ENCODE peak calls at places on chromosomes 11 and 22, in five cellular contexts. K, H, U, T and F are unnamed samples.

GRCh38 chr11:72598901-72599300 is 75.3 kb downstream of the PDE2A start:
- DNase-seq in K (no peak), H (no peak), U (no peak), T (no peak), F (peak)

GRCh38 chr22:46465793-46466192 is 71.6 kb downstream of the CELSR1 start:
- DNase-seq in K (no peak), H (no peak), U (no peak), T (no peak), F (no peak)

GRCh38 chr22:41603873-41604332 is 14.3 kb upstream of the PMM1 start:
- DNase-seq in K (peak), H (peak), U (peak), T (no peak), F (peak)

GRCh38 chr11:110762596-110762995 is 50.4 kb upstream of the ARHGAP20 start:
- DNase-seq in K (no peak), H (no peak), U (no peak), T (no peak), F (no peak)

GRCh38 chr11:72010529-72011233 is 12.0 kb downstream of the IL18BP start:
- DNase-seq in K (no peak), H (no peak), U (no peak), T (no peak), F (no peak)

GRCh38 chr11:125069008-125069407 is 5.9 kb downstream of the SLC37A2 start:
- DNase-seq in K (no peak), H (no peak), U (no peak), T (no peak), F (peak)

GRCh38 chr11:128304666-128305485 is 282.5 kb downstream of the ETS1 start:
- DNase-seq in K (peak), H (no peak), U (no peak), T (no peak), F (no peak)

GRCh38 chr11:107040447-107041444 is 22.5 kb upstream of the GUCY1A2 start:
- DNase-seq in K (no peak), H (no peak), U (no peak), T (no peak), F (peak)

GRCh38 chr22:25176175-25176574 is 23.5 kb upstream of the CRYBB3 start:
- DNase-seq in K (no peak), H (no peak), U (no peak), T (no peak), F (no peak)

GRCh38 chr11:85965202-85965601 is 103.7 kb downstream of the PICALM start:
- DNase-seq in K (no peak), H (no peak), U (no peak), T (no peak), F (no peak)

GRCh38 chr11:64385953-64386704 is 27.2 kb downstream of the RPS6KA4 start:
- DNase-seq in K (no peak), H (no peak), U (no peak), T (no peak), F (no peak)

GRCh38 chr11:1444321-1444720 is 42.3 kb downstream of the MOB2 start:
- DNase-seq in K (no peak), H (no peak), U (no peak), T (no peak), F (no peak)

GRCh38 chr11:15216678-15217077 is 102.0 kb downstream of the INSC start:
- DNase-seq in K (no peak), H (no peak), U (no peak), T (peak), F (peak)

GRCh38 chr11:70133771-70134170 is 55.7 kb downstream of the ANO1 start:
- DNase-seq in K (no peak), H (no peak), U (no peak), T (no peak), F (no peak)

GRCh38 chr11:67384851-67385366 is 6.9 kb upstream of the RAD9A start:
- DNase-seq in K (no peak), H (no peak), U (no peak), T (no peak), F (peak)

GRCh38 chr11:132072044-132072879 is 701.8 kb downstream of the NTM start:
- DNase-seq in K (no peak), H (no peak), U (no peak), T (no peak), F (no peak)

GRCh38 chr11:63869171-63869591 is 30.3 kb downstream of the MARK2 start:
- DNase-seq in K (no peak), H (no peak), U (no peak), T (no peak), F (no peak)

GRCh38 chr11:39990413-39990812 is 1469.0 kb downstream of the LRRC4C start:
- DNase-seq in K (no peak), H (no peak), U (no peak), T (no peak), F (no peak)

GRCh38 chr11:26348776-26349175 is 16.8 kb downstream of the ANO3 start:
- DNase-seq in K (no peak), H (no peak), U (no peak), T (no peak), F (no peak)

GRCh38 chr11:66464916-66465315 is 1.8 kb upstream of the PELI3 start:
- DNase-seq in K (no peak), H (no peak), U (no peak), T (no peak), F (no peak)